ENCODE peak calls at places on chromosome 16, in five cellular contexts. E, C, H, J and W are unnamed samples.

GRCh38 chr16:77916111-77916510 is 106.2 kb upstream of the CLEC3A start:
- DNase-seq in E (no peak), C (no peak), H (no peak), J (no peak), W (no peak)

GRCh38 chr16:4064950-4065352 is 51.3 kb downstream of the ADCY9 start:
- DNase-seq in E (no peak), C (no peak), H (no peak), J (no peak), W (no peak)

GRCh38 chr16:15776572-15776971 is 80.3 kb downstream of the MYH11 start:
- DNase-seq in E (no peak), C (no peak), H (no peak), J (no peak), W (no peak)

GRCh38 chr16:1126044-1126443 is 26.9 kb upstream of the CACNA1H start:
- DNase-seq in E (no peak), C (no peak), H (no peak), J (no peak), W (no peak)

GRCh38 chr16:57518922-57519321 is 17.4 kb downstream of the CCDC102A start:
- DNase-seq in E (no peak), C (no peak), H (no peak), J (no peak), W (no peak)

GRCh38 chr16:19882186-19882585 is 2.5 kb downstream of the GPRC5B start:
- DNase-seq in E (no peak), C (no peak), H (no peak), J (no peak), W (peak; percentile 60)

GRCh38 chr16:1532081-1532760 is 1.2 kb upstream of the TMEM204 start:
- DNase-seq in E (no peak), C (peak; percentile 66), H (no peak), J (peak; percentile 58), W (no peak)

GRCh38 chr16:66444049-66444481 is 17.0 kb downstream of the BEAN1 start:
- DNase-seq in E (no peak), C (no peak), H (no peak), J (no peak), W (no peak)

GRCh38 chr16:31080756-31081419 is 6.7 kb downstream of the ZNF646 start:
- DNase-seq in E (no peak), C (no peak), H (no peak), J (no peak), W (no peak)

GRCh38 chr16:50301626-50302471 is 35.5 kb downstream of the ADCY7 start:
- DNase-seq in E (no peak), C (peak; percentile 41), H (no peak), J (peak; percentile 96), W (no peak)

GRCh38 chr16:11349599-11350276 is 4.5 kb downstream of the RMI2 start:
- DNase-seq in E (no peak), C (no peak), H (no peak), J (peak; percentile 92), W (no peak)

GRCh38 chr16:5851583-5851982 is 754.0 kb upstream of the EEF2KMT start:
- DNase-seq in E (no peak), C (no peak), H (no peak), J (no peak), W (no peak)

GRCh38 chr16:35752773-35753558 is 2293.6 kb downstream of the TP53TG3F start:
- DNase-seq in E (no peak), C (no peak), H (no peak), J (no peak), W (no peak)

GRCh38 chr16:86363057-86363490 is 147.3 kb upstream of the FOXF1 start:
- DNase-seq in E (no peak), C (no peak), H (peak; percentile 64), J (peak; percentile 92), W (no peak)
- H3K27ac ChIP-seq in E (no peak overlapping the region), C (no peak overlapping the region), H (peak overlapping the region; percentile 86), J (peak overlapping the region; percentile 54), W (no peak overlapping the region)

GRCh38 chr16:46970089-46970488 is 3.4 kb downstream of the DNAJA2 start:
- DNase-seq in E (no peak), C (no peak), H (peak; percentile 14), J (no peak), W (no peak)
- H3K27ac ChIP-seq in E (no peak overlapping the region), C (no peak overlapping the region), H (no peak overlapping the region), J (no peak overlapping the region), W (no peak overlapping the region)

DNA sequence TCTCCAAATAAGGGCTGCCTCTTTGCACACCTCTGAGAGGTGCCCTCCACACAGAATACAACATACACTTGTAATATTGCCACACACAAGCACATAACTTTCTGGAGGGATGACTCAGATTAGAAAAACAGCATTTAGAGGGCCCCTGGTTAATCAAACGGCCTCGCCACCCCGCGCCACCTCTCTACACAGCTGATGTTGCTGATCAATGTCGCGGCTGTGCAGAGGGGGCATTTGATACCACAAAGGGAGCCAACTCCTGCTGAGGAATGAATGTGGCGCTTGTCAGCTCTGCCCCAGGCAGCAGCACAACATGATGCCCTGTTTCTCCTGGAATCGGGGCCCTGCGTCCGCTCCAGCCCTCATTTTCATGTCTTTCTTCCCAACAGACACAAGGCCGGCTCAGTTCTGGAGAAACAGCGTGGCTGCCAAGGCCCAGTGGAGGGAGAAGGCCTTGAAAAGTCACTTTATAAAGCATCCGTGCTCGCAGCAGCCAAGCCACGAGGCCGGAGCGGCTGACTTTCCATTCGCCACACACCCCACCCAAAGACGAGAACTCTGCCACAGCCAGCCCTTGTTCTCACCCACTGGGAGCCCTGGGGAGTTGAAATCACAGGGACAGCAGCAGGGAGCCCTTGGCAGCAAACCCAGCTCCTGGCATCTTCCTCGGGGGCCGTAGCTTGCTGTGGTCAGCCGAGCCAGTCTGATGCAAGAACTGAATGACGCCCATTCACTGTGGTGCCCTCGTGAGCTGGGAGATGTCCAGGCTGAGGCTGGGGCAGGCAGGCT is 65.7 kb downstream of the XYLT1 start:
- DNase-seq in E (no peak), C (no peak), H (no peak), J (peak; percentile 95), W (peak; percentile 97)
- H3K27ac ChIP-seq in E (no peak overlapping the region), C (peak overlapping the region; percentile 85), H (peak overlapping the region; percentile 82), J (peak overlapping the region; percentile 99), W (peak overlapping the region; percentile 96)

GRCh38 chr16:72473631-72474030 is 301.7 kb upstream of the PMFBP1 start:
- DNase-seq in E (no peak), C (no peak), H (no peak), J (no peak), W (no peak)
- H3K27ac ChIP-seq in E (no peak overlapping the region), C (no peak overlapping the region), H (no peak overlapping the region), J (peak overlapping the region; percentile 63), W (no peak overlapping the region)

DNA sequence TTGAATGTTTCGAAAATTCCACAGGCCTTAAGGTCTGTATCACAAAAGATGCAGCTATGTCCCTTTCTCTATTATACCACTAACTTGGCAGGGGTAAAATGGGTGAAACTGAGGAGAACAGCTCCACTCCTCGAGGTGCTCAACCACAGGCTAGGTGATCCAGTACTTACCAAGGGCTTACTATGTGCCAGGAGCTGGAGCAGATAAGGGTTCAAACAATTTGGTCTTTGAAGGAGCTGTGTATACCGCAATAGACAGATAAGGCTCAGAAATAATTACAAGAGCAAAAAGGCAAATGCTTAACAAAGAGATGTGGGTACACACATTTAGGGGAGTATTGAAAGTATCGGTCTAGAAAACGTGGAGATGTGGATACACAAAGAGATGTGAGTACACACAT is 1.5 kb downstream of the XPO6 start:
- DNase-seq in E (no peak), C (no peak), H (no peak), J (no peak), W (no peak)
- H3K27ac ChIP-seq in E (peak overlapping the region; percentile 53), C (peak overlapping the region; percentile 19), H (no peak overlapping the region), J (peak overlapping the region; percentile 81), W (no peak overlapping the region)

GRCh38 chr16:47081113-47081512 is 62.6 kb downstream of the NETO2 start:
- DNase-seq in E (no peak), C (no peak), H (no peak), J (no peak), W (no peak)
- H3K27ac ChIP-seq in E (no peak overlapping the region), C (no peak overlapping the region), H (no peak overlapping the region), J (no peak overlapping the region), W (no peak overlapping the region)

DNA sequence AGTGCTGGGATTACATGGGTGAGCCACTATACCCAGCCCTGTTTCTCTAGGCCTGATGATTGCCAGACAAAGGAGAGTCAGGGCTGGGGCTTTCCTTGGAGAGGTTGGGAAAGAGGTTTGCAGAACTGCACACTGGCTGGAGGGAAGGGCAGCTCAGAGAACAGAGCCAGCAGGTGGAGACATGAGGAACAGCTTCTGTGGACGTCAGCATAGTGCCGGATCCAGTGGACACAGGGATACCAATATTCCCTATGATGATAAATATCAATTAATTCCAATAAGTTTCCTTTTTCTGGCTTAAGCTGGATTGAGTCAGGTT is 43.2 kb upstream of the SCNN1B start:
- DNase-seq in E (no peak), C (no peak), H (no peak), J (no peak), W (no peak)
- H3K27ac ChIP-seq in E (no peak overlapping the region), C (no peak overlapping the region), H (no peak overlapping the region), J (no peak overlapping the region), W (no peak overlapping the region)

GRCh38 chr16:80994451-80994850 is 12.2 kb downstream of the CMC2 start:
- DNase-seq in E (no peak), C (no peak), H (no peak), J (peak; percentile 46), W (no peak)
- H3K27ac ChIP-seq in E (no peak overlapping the region), C (no peak overlapping the region), H (no peak overlapping the region), J (peak overlapping the region; percentile 82), W (no peak overlapping the region)

GRCh38 chr16:53768167-53768566 is 64.2 kb downstream of the FTO start:
- DNase-seq in E (no peak), C (no peak), H (no peak), J (peak; percentile 49), W (no peak)
- H3K27ac ChIP-seq in E (no peak overlapping the region), C (no peak overlapping the region), H (no peak overlapping the region), J (peak overlapping the region; percentile 81), W (no peak overlapping the region)

DNA sequence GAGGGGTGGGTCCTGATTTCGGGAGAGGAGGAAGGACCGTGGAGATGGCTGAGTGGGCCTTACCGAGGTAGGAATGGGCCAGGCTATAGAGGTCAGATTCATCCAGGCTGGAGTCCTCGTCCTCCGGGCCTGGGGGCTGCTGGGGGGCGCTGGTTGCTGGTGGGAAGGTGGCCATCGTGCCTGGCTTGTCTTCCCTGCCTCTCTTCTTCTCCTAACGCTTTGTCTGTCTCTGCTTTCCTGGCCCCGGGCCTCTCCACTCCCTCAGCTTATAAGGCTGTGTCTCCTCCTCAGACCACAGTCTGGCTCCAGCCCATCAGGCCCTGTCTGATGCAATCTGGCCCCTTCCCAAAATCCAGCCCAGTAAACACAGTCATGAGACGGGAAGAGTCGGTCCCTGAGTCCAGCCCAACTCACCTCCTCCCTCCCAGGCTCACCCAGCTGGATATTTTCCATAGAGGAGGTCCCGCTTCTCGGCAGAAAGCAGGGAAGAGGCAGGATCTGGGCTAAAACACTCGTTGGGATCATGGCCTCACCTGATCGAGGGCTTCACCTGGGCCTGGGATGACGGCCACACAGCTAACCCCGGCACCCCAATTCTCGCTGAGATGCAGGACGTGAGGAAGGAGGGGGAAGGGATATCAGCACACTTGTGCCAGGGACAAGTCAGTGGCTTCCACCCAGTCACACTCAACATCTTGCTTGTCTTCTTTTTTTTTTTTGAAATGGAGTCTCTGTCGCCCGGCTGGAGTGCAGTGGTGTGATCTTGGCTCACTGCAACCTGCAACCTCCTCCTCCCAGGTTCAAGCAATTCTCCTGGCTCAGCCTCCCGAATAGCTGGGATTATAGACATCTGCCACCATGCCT is at the start of gene NUPR1:
- DNase-seq in E (no peak), C (peak; percentile 98), H (no peak), J (peak; percentile 98), W (peak; percentile 78)
- H3K27ac ChIP-seq in E (no peak within 1 kb of the TSS), C (peak within 1 kb of the TSS; percentile 99), H (no peak within 1 kb of the TSS), J (peak within 1 kb of the TSS; percentile 86), W (peak within 1 kb of the TSS; percentile 47)